ENCODE peak calls at places on chromosomes 5 and 9, in six cellular contexts. One of them, this sample, is unnamed.

GRCh38 chr9:134323741-134324358 is 2.4 kb upstream of the RXRA start:
- DNase-seq in glutamatergic neuron: peak; percentile 25
- DNase-seq in mesothelial cell of epicardium: no peak
- DNase-seq in A673: no peak
- DNase-seq in H9: no peak
- DNase-seq in ovary: peak; percentile 20
- DNase-seq in this sample: no peak

GRCh38 chr5:84438456-84438855 is 53.8 kb upstream of the EDIL3 start:
- DNase-seq in mesothelial cell of epicardium: no peak
- DNase-seq in ovary: no peak
- DNase-seq in A673: no peak
- DNase-seq in H9: no peak
- DNase-seq in glutamatergic neuron: no peak
- DNase-seq in this sample: no peak

GRCh38 chr9:129317179-129318011 is 139.3 kb upstream of the IER5L start:
- DNase-seq in H9: no peak
- DNase-seq in ovary: peak; percentile 64
- DNase-seq in glutamatergic neuron: peak; percentile 57
- DNase-seq in mesothelial cell of epicardium: peak; percentile 38
- DNase-seq in A673: peak; percentile 65
- DNase-seq in this sample: no peak

GRCh38 chr9:125904155-125904841 is 157.1 kb downstream of the PBX3 start:
- DNase-seq in A673: no peak
- DNase-seq in ovary: no peak
- DNase-seq in glutamatergic neuron: no peak
- DNase-seq in H9: no peak
- DNase-seq in mesothelial cell of epicardium: no peak
- DNase-seq in this sample: no peak

GRCh38 chr5:132104561-132104960 is 31.0 kb downstream of the CSF2 start:
- DNase-seq in glutamatergic neuron: no peak
- DNase-seq in H9: no peak
- DNase-seq in A673: no peak
- DNase-seq in ovary: no peak
- DNase-seq in mesothelial cell of epicardium: no peak
- DNase-seq in this sample: no peak

GRCh38 chr5:163619273-163619672 is 113.9 kb downstream of the MAT2B start:
- DNase-seq in ovary: no peak
- DNase-seq in glutamatergic neuron: no peak
- DNase-seq in A673: no peak
- DNase-seq in H9: no peak
- DNase-seq in mesothelial cell of epicardium: no peak
- DNase-seq in this sample: no peak

GRCh38 chr9:122071716-122072115 is 21.4 kb downstream of the TTLL11 start:
- DNase-seq in H9: no peak
- DNase-seq in ovary: no peak
- DNase-seq in glutamatergic neuron: no peak
- DNase-seq in mesothelial cell of epicardium: no peak
- DNase-seq in A673: no peak
- DNase-seq in this sample: no peak

GRCh38 chr9:126965541-126966428 is 51.2 kb downstream of the RALGPS1 start:
- DNase-seq in A673: peak; percentile 74
- DNase-seq in mesothelial cell of epicardium: no peak
- DNase-seq in glutamatergic neuron: peak; percentile 62
- DNase-seq in H9: peak; percentile 65
- DNase-seq in ovary: peak; percentile 24
- DNase-seq in this sample: peak; percentile 63

GRCh38 chr5:124463840-124464239 is 282.6 kb downstream of the ZNF608 start:
- DNase-seq in glutamatergic neuron: no peak
- DNase-seq in mesothelial cell of epicardium: no peak
- DNase-seq in A673: no peak
- DNase-seq in ovary: no peak
- DNase-seq in H9: no peak
- DNase-seq in this sample: no peak

GRCh38 chr5:175466700-175467318 is 11.6 kb upstream of the SFXN1 start:
- DNase-seq in H9: no peak
- DNase-seq in A673: no peak
- DNase-seq in mesothelial cell of epicardium: no peak
- DNase-seq in ovary: no peak
- DNase-seq in glutamatergic neuron: no peak
- DNase-seq in this sample: no peak

GRCh38 chr9:110283736-110284135 is 27.4 kb upstream of the TXN start:
- DNase-seq in A673: no peak
- DNase-seq in glutamatergic neuron: no peak
- DNase-seq in ovary: no peak
- DNase-seq in mesothelial cell of epicardium: no peak
- DNase-seq in H9: no peak
- DNase-seq in this sample: no peak

GRCh38 chr5:10838038-10838437 is 77.0 kb upstream of the DAP start:
- DNase-seq in H9: no peak
- DNase-seq in ovary: no peak
- DNase-seq in glutamatergic neuron: no peak
- DNase-seq in mesothelial cell of epicardium: no peak
- DNase-seq in A673: no peak
- DNase-seq in this sample: no peak

GRCh38 chr5:135667662-135668061 is 88.9 kb upstream of the CXCL14 start:
- DNase-seq in H9: no peak
- DNase-seq in A673: no peak
- DNase-seq in mesothelial cell of epicardium: no peak
- DNase-seq in ovary: no peak
- DNase-seq in glutamatergic neuron: no peak
- DNase-seq in this sample: no peak

GRCh38 chr9:23934291-23934690 is 108.3 kb upstream of the ELAVL2 start:
- DNase-seq in glutamatergic neuron: no peak
- DNase-seq in ovary: no peak
- DNase-seq in mesothelial cell of epicardium: no peak
- DNase-seq in A673: no peak
- DNase-seq in H9: no peak
- DNase-seq in this sample: no peak

GRCh38 chr9:126114409-126114760 is 212.2 kb upstream of the MVB12B start:
- DNase-seq in mesothelial cell of epicardium: peak; percentile 32
- DNase-seq in H9: peak; percentile 8
- DNase-seq in ovary: no peak
- DNase-seq in glutamatergic neuron: no peak
- DNase-seq in A673: no peak
- DNase-seq in this sample: no peak

GRCh38 chr9:94853887-94854286 is 127.4 kb downstream of the AOPEP start:
- DNase-seq in mesothelial cell of epicardium: no peak
- DNase-seq in glutamatergic neuron: no peak
- DNase-seq in H9: no peak
- DNase-seq in A673: no peak
- DNase-seq in ovary: no peak
- DNase-seq in this sample: no peak

GRCh38 chr9:4572184-4572826 is 82.0 kb downstream of the SLC1A1 start:
- DNase-seq in ovary: no peak
- DNase-seq in mesothelial cell of epicardium: no peak
- DNase-seq in H9: no peak
- DNase-seq in A673: no peak
- DNase-seq in glutamatergic neuron: no peak
- DNase-seq in this sample: no peak

GRCh38 chr9:117290809-117291208 is 124.0 kb downstream of the ASTN2 start:
- DNase-seq in mesothelial cell of epicardium: no peak
- DNase-seq in H9: no peak
- DNase-seq in ovary: no peak
- DNase-seq in glutamatergic neuron: no peak
- DNase-seq in A673: no peak
- DNase-seq in this sample: no peak

GRCh38 chr9:95817205-95817604 is 58.3 kb upstream of the ERCC6L2 start:
- DNase-seq in ovary: no peak
- DNase-seq in glutamatergic neuron: no peak
- DNase-seq in H9: no peak
- DNase-seq in mesothelial cell of epicardium: no peak
- DNase-seq in A673: no peak
- DNase-seq in this sample: no peak

GRCh38 chr5:94694671-94695070 is 76.2 kb downstream of the SLF1 start:
- DNase-seq in glutamatergic neuron: no peak
- DNase-seq in A673: no peak
- DNase-seq in ovary: no peak
- DNase-seq in H9: no peak
- DNase-seq in mesothelial cell of epicardium: no peak
- DNase-seq in this sample: no peak

GRCh38 chr9:97470076-97470475 is 31.4 kb upstream of the TMOD1 start:
- DNase-seq in glutamatergic neuron: no peak
- DNase-seq in ovary: no peak
- DNase-seq in H9: peak; percentile 45
- DNase-seq in mesothelial cell of epicardium: no peak
- DNase-seq in A673: no peak
- DNase-seq in this sample: no peak

GRCh38 chr5:142008813-142009212 is 4.0 kb downstream of the GNPDA1 start:
- DNase-seq in glutamatergic neuron: no peak
- DNase-seq in mesothelial cell of epicardium: no peak
- DNase-seq in A673: no peak
- DNase-seq in H9: no peak
- DNase-seq in ovary: no peak
- DNase-seq in this sample: no peak

GRCh38 chr9:135639196-135639595 is at the start of gene GLT6D1:
- DNase-seq in H9: no peak
- DNase-seq in mesothelial cell of epicardium: no peak
- DNase-seq in ovary: no peak
- DNase-seq in A673: no peak
- DNase-seq in glutamatergic neuron: no peak
- DNase-seq in this sample: no peak

GRCh38 chr9:134007150-134007549 is 15.0 kb upstream of the VAV2 start:
- DNase-seq in A673: no peak
- DNase-seq in H9: no peak
- DNase-seq in glutamatergic neuron: no peak
- DNase-seq in ovary: no peak
- DNase-seq in mesothelial cell of epicardium: no peak
- DNase-seq in this sample: no peak

GRCh38 chr5:143400541-143401252 is 2.8 kb downstream of the NR3C1 start:
- DNase-seq in glutamatergic neuron: no peak
- DNase-seq in H9: no peak
- DNase-seq in ovary: no peak
- DNase-seq in A673: no peak
- DNase-seq in mesothelial cell of epicardium: no peak
- DNase-seq in this sample: peak; percentile 22

GRCh38 chr9:37787059-37787458 is 2.2 kb upstream of the EXOSC3 start:
- DNase-seq in ovary: no peak
- DNase-seq in H9: peak; percentile 80
- DNase-seq in A673: no peak
- DNase-seq in glutamatergic neuron: no peak
- DNase-seq in mesothelial cell of epicardium: no peak
- DNase-seq in this sample: no peak
- TF ChIP-seq CTCF in ovary: no peak
- TF ChIP-seq CTCF in H9: no peak
- TF ChIP-seq CTCF in A673: no peak
- TF ChIP-seq CTCF in glutamatergic neuron: no peak
- TF ChIP-seq CTCF in mesothelial cell of epicardium: no peak
- TF ChIP-seq CTCF in this sample: no peak

GRCh38 chr5:159642379-159642778 is 273.9 kb upstream of the ADRA1B start:
- DNase-seq in mesothelial cell of epicardium: no peak
- DNase-seq in glutamatergic neuron: no peak
- DNase-seq in H9: no peak
- DNase-seq in ovary: no peak
- DNase-seq in A673: no peak
- DNase-seq in this sample: no peak
- TF ChIP-seq CTCF in mesothelial cell of epicardium: peak; percentile 13
- TF ChIP-seq CTCF in glutamatergic neuron: no peak
- TF ChIP-seq CTCF in H9: no peak
- TF ChIP-seq CTCF in ovary: no peak
- TF ChIP-seq CTCF in A673: no peak
- TF ChIP-seq CTCF in this sample: no peak

DNA sequence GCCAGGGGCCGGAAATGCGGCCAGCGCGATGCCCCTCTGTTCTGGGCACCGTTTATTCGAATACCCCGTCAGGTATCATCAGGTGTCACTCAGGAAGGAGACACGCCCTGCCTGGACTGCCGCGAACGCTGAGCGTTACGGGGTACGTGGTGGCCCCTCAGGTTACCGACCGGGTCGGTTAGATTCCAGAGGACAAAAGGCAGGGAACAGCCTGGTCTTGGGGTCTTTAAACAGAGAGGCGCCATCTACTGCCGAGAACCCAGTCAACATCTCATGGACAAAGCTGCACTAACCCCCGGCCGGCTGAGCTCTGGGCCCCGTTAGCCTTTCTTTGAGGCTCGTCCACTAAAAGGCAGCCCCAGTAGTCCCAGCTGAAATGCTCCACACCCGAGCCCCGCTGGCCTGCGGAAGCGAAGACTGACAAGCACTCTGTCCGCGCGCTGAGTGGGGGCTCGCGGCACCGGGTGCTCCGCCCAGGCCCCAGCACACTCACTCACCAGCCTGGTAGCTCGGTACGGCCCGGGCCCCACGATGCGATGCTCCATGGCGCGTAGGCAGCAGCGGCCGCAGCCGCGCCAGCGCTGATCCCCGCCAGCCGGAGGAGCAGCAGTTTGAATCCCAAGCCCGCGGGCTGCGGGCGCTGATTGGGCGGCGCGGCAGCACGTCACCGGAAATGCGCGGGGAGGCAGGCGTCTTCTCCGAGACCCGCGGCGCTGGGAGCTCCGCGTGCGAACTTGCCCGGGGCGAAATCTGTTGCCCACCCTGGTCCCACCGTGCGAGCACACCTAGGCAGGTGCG is at the start of gene DEPDC1B:
- DNase-seq in H9: peak; percentile 94
- DNase-seq in mesothelial cell of epicardium: peak; percentile 93
- DNase-seq in glutamatergic neuron: peak; percentile 95
- DNase-seq in ovary: peak; percentile 54
- DNase-seq in A673: peak; percentile 96
- DNase-seq in this sample: peak; percentile 90
- TF ChIP-seq CTCF in H9: peak; percentile 50
- TF ChIP-seq CTCF in mesothelial cell of epicardium: no peak
- TF ChIP-seq CTCF in glutamatergic neuron: no peak
- TF ChIP-seq CTCF in ovary: no peak
- TF ChIP-seq CTCF in A673: peak; percentile 58
- TF ChIP-seq CTCF in this sample: peak; percentile 44

GRCh38 chr9:73962792-73963191 is 534.3 kb upstream of the RORB start:
- DNase-seq in glutamatergic neuron: no peak
- DNase-seq in ovary: no peak
- DNase-seq in H9: no peak
- DNase-seq in A673: no peak
- DNase-seq in mesothelial cell of epicardium: no peak
- DNase-seq in this sample: no peak
- TF ChIP-seq CTCF in glutamatergic neuron: no peak
- TF ChIP-seq CTCF in ovary: no peak
- TF ChIP-seq CTCF in H9: no peak
- TF ChIP-seq CTCF in A673: no peak
- TF ChIP-seq CTCF in mesothelial cell of epicardium: no peak
- TF ChIP-seq CTCF in this sample: no peak

GRCh38 chr5:177497297-177498012 is at the start of gene PDLIM7:
- DNase-seq in A673: peak; percentile 94
- DNase-seq in mesothelial cell of epicardium: peak; percentile 98
- DNase-seq in ovary: peak; percentile 94
- DNase-seq in H9: peak; percentile 98
- DNase-seq in glutamatergic neuron: peak; percentile 97
- DNase-seq in this sample: peak; percentile 99
- TF ChIP-seq CTCF in A673: no peak
- TF ChIP-seq CTCF in mesothelial cell of epicardium: no peak
- TF ChIP-seq CTCF in ovary: peak; percentile 14
- TF ChIP-seq CTCF in H9: no peak
- TF ChIP-seq CTCF in glutamatergic neuron: no peak
- TF ChIP-seq CTCF in this sample: no peak

DNA sequence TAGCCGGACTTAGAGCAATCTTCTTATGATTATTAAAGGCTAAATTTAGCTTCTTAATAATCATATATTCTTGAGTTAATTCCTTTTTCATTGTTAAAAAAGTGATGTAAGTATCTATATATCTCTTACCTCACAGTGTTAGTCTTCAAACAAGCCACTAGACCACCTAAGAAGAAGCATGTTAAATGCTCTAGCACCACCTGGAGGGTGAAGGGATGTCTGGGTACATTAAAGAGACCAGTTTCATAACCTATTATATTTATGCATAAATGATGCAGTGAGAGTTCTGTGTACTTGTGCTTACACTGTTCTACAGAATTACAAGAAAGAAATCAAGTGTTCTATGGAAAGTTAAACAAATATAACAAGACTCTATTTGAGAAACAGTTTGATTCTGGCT is 55.9 kb upstream of the SLCO6A1 start:
- DNase-seq in H9: no peak
- DNase-seq in ovary: no peak
- DNase-seq in glutamatergic neuron: no peak
- DNase-seq in A673: peak; percentile 7
- DNase-seq in mesothelial cell of epicardium: no peak
- DNase-seq in this sample: no peak
- TF ChIP-seq CTCF in H9: peak; percentile 52
- TF ChIP-seq CTCF in ovary: no peak
- TF ChIP-seq CTCF in glutamatergic neuron: no peak
- TF ChIP-seq CTCF in A673: peak; percentile 35
- TF ChIP-seq CTCF in mesothelial cell of epicardium: no peak
- TF ChIP-seq CTCF in this sample: no peak